ENCODE peak calls at places on chromosomes 11 and 22, in six cellular contexts. One of them, this sample, is unnamed.
A peak's percentile ranks its signal among the peaks of the same experiment; 100 is the strongest.

GRCh38 chr11:47154738-47155570 is 21.7 kb downstream of the ARFGAP2 start:
- DNase-seq in BJ: no peak
- DNase-seq in WTC11: no peak
- DNase-seq in activated T-helper 9 cell treated with anti-CD3 and anti-CD28 coated beads, Interleukin-2, amount 50 U/mL, for 16 hours: no peak
- DNase-seq in spleen: peak; percentile 82
- DNase-seq in ureter: no peak
- DNase-seq in this sample: no peak

GRCh38 chr22:41482319-41482935 is 13.5 kb downstream of the ACO2 start:
- DNase-seq in ureter: no peak
- DNase-seq in BJ: no peak
- DNase-seq in spleen: no peak
- DNase-seq in WTC11: no peak
- DNase-seq in activated T-helper 9 cell treated with anti-CD3 and anti-CD28 coated beads, Interleukin-2, amount 50 U/mL, for 16 hours: no peak
- DNase-seq in this sample: peak; percentile 34

GRCh38 chr11:126430581-126431320 is 75.3 kb downstream of the ST3GAL4 start:
- DNase-seq in ureter: no peak
- DNase-seq in activated T-helper 9 cell treated with anti-CD3 and anti-CD28 coated beads, Interleukin-2, amount 50 U/mL, for 16 hours: no peak
- DNase-seq in spleen: no peak
- DNase-seq in WTC11: no peak
- DNase-seq in BJ: no peak
- DNase-seq in this sample: no peak

GRCh38 chr11:25910090-25910489 is 421.8 kb upstream of the ANO3 start:
- DNase-seq in spleen: no peak
- DNase-seq in ureter: no peak
- DNase-seq in activated T-helper 9 cell treated with anti-CD3 and anti-CD28 coated beads, Interleukin-2, amount 50 U/mL, for 16 hours: no peak
- DNase-seq in WTC11: no peak
- DNase-seq in BJ: no peak
- DNase-seq in this sample: no peak

GRCh38 chr22:38041760-38042584 is 15.2 kb upstream of the PICK1 start:
- DNase-seq in activated T-helper 9 cell treated with anti-CD3 and anti-CD28 coated beads, Interleukin-2, amount 50 U/mL, for 16 hours: no peak
- DNase-seq in WTC11: no peak
- DNase-seq in BJ: no peak
- DNase-seq in ureter: no peak
- DNase-seq in spleen: no peak
- DNase-seq in this sample: no peak

GRCh38 chr11:19737575-19737974 is 24.9 kb downstream of the NAV2 start:
- DNase-seq in spleen: no peak
- DNase-seq in ureter: no peak
- DNase-seq in BJ: no peak
- DNase-seq in WTC11: no peak
- DNase-seq in activated T-helper 9 cell treated with anti-CD3 and anti-CD28 coated beads, Interleukin-2, amount 50 U/mL, for 16 hours: no peak
- DNase-seq in this sample: no peak

GRCh38 chr22:50530280-50530856 is 556 bp upstream of the TYMP start:
- DNase-seq in activated T-helper 9 cell treated with anti-CD3 and anti-CD28 coated beads, Interleukin-2, amount 50 U/mL, for 16 hours: peak; percentile 52
- DNase-seq in spleen: peak; percentile 97
- DNase-seq in WTC11: peak; percentile 48
- DNase-seq in ureter: peak; percentile 84
- DNase-seq in BJ: no peak
- DNase-seq in this sample: peak; percentile 44

GRCh38 chr11:134050541-134051383 is 18.1 kb upstream of the JAM3 start:
- DNase-seq in WTC11: peak; percentile 69
- DNase-seq in ureter: no peak
- DNase-seq in spleen: peak; percentile 92
- DNase-seq in activated T-helper 9 cell treated with anti-CD3 and anti-CD28 coated beads, Interleukin-2, amount 50 U/mL, for 16 hours: peak; percentile 56
- DNase-seq in BJ: no peak
- DNase-seq in this sample: peak; percentile 71

GRCh38 chr22:25357606-25358420 is 138.4 kb downstream of the CRYBB2 start:
- DNase-seq in BJ: no peak
- DNase-seq in activated T-helper 9 cell treated with anti-CD3 and anti-CD28 coated beads, Interleukin-2, amount 50 U/mL, for 16 hours: no peak
- DNase-seq in spleen: peak; percentile 55
- DNase-seq in ureter: no peak
- DNase-seq in WTC11: no peak
- DNase-seq in this sample: no peak

GRCh38 chr11:45108070-45109064 is 38.1 kb upstream of the PRDM11 start:
- DNase-seq in WTC11: no peak
- DNase-seq in BJ: no peak
- DNase-seq in activated T-helper 9 cell treated with anti-CD3 and anti-CD28 coated beads, Interleukin-2, amount 50 U/mL, for 16 hours: no peak
- DNase-seq in spleen: no peak
- DNase-seq in ureter: peak; percentile 34
- DNase-seq in this sample: no peak

GRCh38 chr11:65606876-65607613 is 7.0 kb downstream of the MAP3K11 start:
- DNase-seq in activated T-helper 9 cell treated with anti-CD3 and anti-CD28 coated beads, Interleukin-2, amount 50 U/mL, for 16 hours: no peak
- DNase-seq in ureter: peak; percentile 94
- DNase-seq in WTC11: peak; percentile 97
- DNase-seq in spleen: peak; percentile 90
- DNase-seq in BJ: peak; percentile 86
- DNase-seq in this sample: peak; percentile 99

GRCh38 chr11:85316967-85317366 is 310.2 kb downstream of the DLG2 start:
- DNase-seq in ureter: no peak
- DNase-seq in WTC11: no peak
- DNase-seq in spleen: no peak
- DNase-seq in BJ: no peak
- DNase-seq in activated T-helper 9 cell treated with anti-CD3 and anti-CD28 coated beads, Interleukin-2, amount 50 U/mL, for 16 hours: no peak
- DNase-seq in this sample: no peak

GRCh38 chr22:37760152-37760551 is 47.6 kb upstream of the GCAT start:
- DNase-seq in WTC11: no peak
- DNase-seq in BJ: no peak
- DNase-seq in activated T-helper 9 cell treated with anti-CD3 and anti-CD28 coated beads, Interleukin-2, amount 50 U/mL, for 16 hours: no peak
- DNase-seq in ureter: no peak
- DNase-seq in spleen: no peak
- DNase-seq in this sample: no peak

This sample was measured in GM23338.